ENCODE peak calls at places on chromosomes 5 and 9, in five cellular contexts. C is cardiac muscle cell, E is ovary, G is spleen, D is endodermal cell. P is an unnamed sample.

GRCh38 chr5:5335115-5335514 is 87.4 kb upstream of the ICE1 start:
- DNase-seq in C (no peak), E (no peak), G (no peak), D (no peak), P (no peak)

GRCh38 chr5:90983748-90984147 is 399.4 kb downstream of the ARRDC3 start:
- DNase-seq in C (no peak), E (no peak), G (no peak), D (no peak), P (no peak)

GRCh38 chr9:131094622-131095021 is 1.7 kb upstream of the AIF1L start:
- DNase-seq in C (peak), E (no peak), G (no peak), D (no peak), P (no peak)

GRCh38 chr5:107500840-107501239 is 169.9 kb downstream of the EFNA5 start:
- DNase-seq in C (no peak), E (no peak), G (no peak), D (no peak), P (no peak)

GRCh38 chr9:128716581-128717254 is 7.2 kb downstream of the ZDHHC12 start:
- DNase-seq in C (no peak), E (no peak), G (peak), D (no peak), P (no peak)

GRCh38 chr9:71302776-71303175 is 181.4 kb upstream of the TRPM3 start:
- DNase-seq in C (no peak), E (no peak), G (no peak), D (no peak), P (peak)

GRCh38 chr9:130860458-130861316 is 25.6 kb downstream of the ABL1 start:
- DNase-seq in C (peak), E (peak), G (peak), D (no peak), P (no peak)

GRCh38 chr9:84177397-84177796 is 163.2 kb downstream of the SLC28A3 start:
- DNase-seq in C (peak), E (no peak), G (no peak), D (no peak), P (no peak)

GRCh38 chr5:168359820-168360460 is 68.5 kb downstream of the WWC1 start:
- DNase-seq in C (no peak), E (no peak), G (no peak), D (peak), P (no peak)

GRCh38 chr5:14595189-14595588 is 13.6 kb downstream of the OTULINL start:
- DNase-seq in C (no peak), E (no peak), G (no peak), D (no peak), P (peak)

GRCh38 chr5:76862986-76863385 is 13.2 kb downstream of the S100Z start:
- DNase-seq in C (no peak), E (no peak), G (no peak), D (no peak), P (no peak)

GRCh38 chr5:116354699-116355098 is 219.9 kb downstream of the SEMA6A start:
- DNase-seq in C (no peak), E (no peak), G (no peak), D (no peak), P (no peak)

GRCh38 chr5:55324815-55325418 is 17.1 kb downstream of the MTREX start:
- DNase-seq in C (peak), E (no peak), G (no peak), D (no peak), P (peak)

GRCh38 chr9:98913044-98913443 is 30.7 kb upstream of the COL15A1 start:
- DNase-seq in C (no peak), E (no peak), G (no peak), D (peak), P (no peak)

GRCh38 chr5:149381986-149382338 is 2.9 kb upstream of the IL17B start:
- DNase-seq in C (peak), E (peak), G (peak), D (peak), P (peak)

GRCh38 chr5:97991236-97991635 is 782.2 kb upstream of the RGMB start:
- DNase-seq in C (no peak), E (no peak), G (no peak), D (no peak), P (no peak)

GRCh38 chr9:86469476-86470087 is 115.4 kb upstream of the TUT7 start:
- DNase-seq in C (no peak), E (no peak), G (no peak), D (no peak), P (no peak)

GRCh38 chr5:95417971-95418370 is 26.8 kb downstream of the FAM81B start:
- DNase-seq in C (peak), E (no peak), G (no peak), D (no peak), P (no peak)

GRCh38 chr9:93612796-93613154 is 36.4 kb downstream of the PHF2 start:
- DNase-seq in C (no peak), E (peak), G (peak), D (peak), P (peak)

GRCh38 chr5:111748304-111748763 is 8.7 kb downstream of the NREP start:
- DNase-seq in C (peak), E (no peak), G (no peak), D (no peak), P (peak)

GRCh38 chr9:135087899-135088347 is 455 bp downstream of the OLFM1 start:
- DNase-seq in C (no peak), E (no peak), G (no peak), D (peak), P (no peak)

GRCh38 chr9:135085830-135086546 is 1.5 kb upstream of the OLFM1 start:
- DNase-seq in C (peak), E (peak), G (peak), D (peak), P (peak)

GRCh38 chr9:135088348-135088978 is 995 bp downstream of the OLFM1 start:
- DNase-seq in C (no peak), E (no peak), G (no peak), D (peak), P (no peak)

GRCh38 chr9:135086597-135087488 is 625 bp upstream of the OLFM1 start:
- DNase-seq in C (no peak), E (no peak), G (no peak), D (peak), P (no peak)

DNA sequence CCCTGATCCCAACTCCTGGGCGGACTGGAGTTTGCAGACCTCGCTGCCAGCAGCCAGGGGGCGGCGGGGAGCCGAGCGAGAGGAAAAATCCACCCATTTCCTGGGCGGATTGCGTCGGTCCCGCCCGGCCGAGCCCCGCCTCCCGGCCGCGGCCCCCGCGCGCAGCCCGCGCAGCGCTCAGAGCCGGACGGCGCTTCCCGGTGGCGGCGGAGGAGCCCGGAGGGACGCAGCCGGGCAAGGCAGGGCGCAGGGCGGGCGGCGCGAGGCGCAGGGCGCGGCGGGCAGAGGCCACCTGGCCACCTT is at the start of gene OLFM1:
- DNase-seq in C (peak), E (peak), G (no peak), D (peak), P (peak)
- H3K4me3 ChIP-seq in C (peak), E (peak), G (peak), D (peak), P (no peak)

GRCh38 chr5:132714456-132715307 is 22.7 kb downstream of the KIF3A start:
- DNase-seq in C (peak), E (no peak), G (no peak), D (no peak), P (peak)
- TF ChIP-seq CTCF in C (peak), E (no peak), G (no peak), D (peak), P (peak)

DNA sequence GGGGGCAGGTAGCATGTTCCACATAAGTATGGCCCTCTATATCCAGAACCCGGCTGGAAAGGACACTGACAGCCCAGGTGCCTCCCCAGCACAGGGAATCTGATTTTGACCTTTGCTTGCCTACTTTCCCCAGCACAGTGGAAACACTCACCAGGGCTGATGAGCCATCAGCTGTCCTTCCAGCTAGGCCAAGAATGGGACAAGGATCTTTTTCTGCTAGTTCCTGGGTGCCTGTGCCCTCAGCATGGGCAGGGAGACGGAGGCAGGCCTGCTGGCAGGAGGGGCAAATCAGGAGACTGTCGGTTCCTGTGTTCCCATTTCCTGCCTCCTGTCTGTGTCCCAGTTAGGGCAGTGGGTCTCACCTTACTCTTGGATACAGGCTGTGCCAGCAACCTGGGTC is 1.1 kb downstream of the CYFIP2 start:
- DNase-seq in C (no peak), E (no peak), G (no peak), D (no peak), P (no peak)
- H3K4me3 ChIP-seq in C (peak), E (no peak), G (peak), D (peak), P (peak)

GRCh38 chr5:132822650-132823480 is 7.6 kb downstream of the SHROOM1 start:
- DNase-seq in C (peak), E (no peak), G (no peak), D (peak), P (peak)
- TF ChIP-seq CTCF in C (no peak), E (no peak), G (no peak), D (peak), P (no peak)

GRCh38 chr5:59021286-59021673 is 438.4 kb downstream of the RAB3C start:
- DNase-seq in C (no peak), E (no peak), G (no peak), D (no peak), P (no peak)
- H3K4me3 ChIP-seq in C (no peak), E (no peak), G (no peak), D (no peak), P (no peak)

DNA sequence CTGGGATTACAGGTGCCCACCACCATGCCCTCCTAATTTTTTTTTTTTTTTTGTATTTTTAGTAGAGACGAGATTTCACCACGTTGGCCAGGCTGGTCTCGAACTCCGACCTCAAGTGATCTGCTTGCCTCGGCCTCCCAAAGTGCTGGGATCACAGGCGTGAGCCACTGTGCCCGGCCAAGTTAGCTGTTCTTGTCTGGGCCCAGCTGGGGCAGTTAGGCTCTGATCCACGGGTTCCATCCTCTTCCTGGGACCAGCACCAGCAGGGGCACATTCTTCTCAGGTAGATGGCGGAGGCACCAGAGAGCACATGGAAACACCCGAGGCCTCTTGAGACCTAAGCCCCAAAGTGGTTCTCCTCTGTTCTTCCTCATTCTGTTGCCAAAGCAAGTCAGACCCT is 281.6 kb downstream of the PBX3 start:
- DNase-seq in C (no peak), E (no peak), G (peak), D (no peak), P (no peak)
- TF ChIP-seq CTCF in C (no peak), E (no peak), G (no peak), D (no peak), P (no peak)

GRCh38 chr5:133406208-133406607 is 206.1 kb downstream of the FSTL4 start:
- DNase-seq in C (no peak), E (no peak), G (no peak), D (peak), P (no peak)

GRCh38 chr5:133403741-133404364 is 208.5 kb downstream of the FSTL4 start:
- DNase-seq in C (no peak), E (no peak), G (no peak), D (no peak), P (no peak)

GRCh38 chr5:133406632-133407276 is 205.6 kb downstream of the FSTL4 start:
- DNase-seq in C (no peak), E (no peak), G (no peak), D (no peak), P (no peak)

GRCh38 chr5:133404724-133405123 is 207.6 kb downstream of the FSTL4 start:
- DNase-seq in C (peak), E (no peak), G (no peak), D (peak), P (no peak)

GRCh38 chr5:133405275-133406034 is 206.9 kb downstream of the FSTL4 start:
- DNase-seq in C (no peak), E (no peak), G (peak), D (peak), P (no peak)
- H3K4me3 ChIP-seq in C (no peak), E (no peak), G (no peak), D (no peak), P (no peak)

P was measured in GM12865.